ENCODE peak calls at places on chromosomes 2 and 18, in five cellular contexts. S is GM04503; O is cardiac fibroblast; P is neural crest cell; L is stimulated activated CD4-positive, alpha-beta T cell treated with anti-CD3 and anti-CD28 coated beads, Interleukin-1b, Interleukin-23, amount 100 ng/mL, for 24 hours. R is an unnamed sample.

GRCh38 chr2:68429311-68429826 is 37.7 kb downstream of the FBXO48 start:
- DNase-seq in L (no peak), P (no peak), O (no peak), S (no peak), R (no peak)

GRCh38 chr2:70645733-70646420 is 92.3 kb upstream of the TGFA start:
- DNase-seq in L (no peak), S (no peak), O (no peak), P (no peak), R (no peak)

GRCh38 chr18:12518326-12518725 is 110.6 kb downstream of the PRELID3A start:
- DNase-seq in L (no peak), S (no peak), P (no peak), O (peak; percentile 67), R (no peak)

GRCh38 chr2:149733936-149734685 is 146.5 kb upstream of the MMADHC start:
- DNase-seq in O (peak; percentile 65), S (no peak), P (no peak), L (no peak), R (no peak)

GRCh38 chr2:64329848-64330247 is 124.1 kb upstream of the LGALSL start:
- DNase-seq in L (no peak), P (no peak), O (peak; percentile 32), S (peak; percentile 24), R (no peak)

GRCh38 chr2:120456867-120457266 is 110.9 kb downstream of the INHBB start:
- DNase-seq in O (no peak), L (no peak), P (no peak), S (no peak), R (no peak)

GRCh38 chr2:45269149-45269793 is 260.0 kb upstream of the SIX2 start:
- DNase-seq in P (no peak), L (no peak), O (peak; percentile 53), S (no peak), R (no peak)

GRCh38 chr2:19021721-19022120 is 336.7 kb downstream of the OSR1 start:
- DNase-seq in P (no peak), L (no peak), O (peak; percentile 12), S (peak; percentile 67), R (no peak)

GRCh38 chr18:80247403-80247916 is at the start of gene PARD6G:
- DNase-seq in L (peak; percentile 42), S (no peak), O (peak; percentile 59), P (peak; percentile 77), R (peak; percentile 82)

GRCh38 chr2:62176771-62177170 is 19.1 kb upstream of the B3GNT2 start:
- DNase-seq in L (no peak), P (no peak), S (no peak), O (no peak), R (no peak)